ENCODE peak calls at places on chromosomes 5 and 9, in six cellular contexts. Z, V, B, W, Q and I are unnamed samples.

GRCh38 chr9:31908158-31908890 is 476.1 kb upstream of the ACO1 start:
- DNase-seq in B (no peak), V (no peak), W (no peak), Z (no peak), Q (no peak), I (no peak)

GRCh38 chr9:33159760-33160127 is 7.4 kb downstream of the B4GALT1 start:
- DNase-seq in Z (peak), V (peak), B (peak), W (no peak), Q (peak), I (no peak)

GRCh38 chr9:22395585-22396205 is 50.9 kb upstream of the DMRTA1 start:
- DNase-seq in W (no peak), Z (peak), B (no peak), Q (no peak), V (no peak), I (no peak)

GRCh38 chr9:115808695-115809094 is 344.9 kb upstream of the PAPPA start:
- DNase-seq in Z (no peak), Q (no peak), B (no peak), W (no peak), V (no peak), I (no peak)

GRCh38 chr9:35579130-35579529 is 25.9 kb upstream of the TESK1 start:
- DNase-seq in Q (no peak), Z (no peak), B (no peak), W (no peak), V (no peak), I (no peak)

GRCh38 chr5:124871299-124871698 is 124.9 kb upstream of the ZNF608 start:
- DNase-seq in Z (no peak), V (no peak), W (no peak), Q (no peak), B (no peak), I (no peak)

GRCh38 chr5:143600396-143601075 is 197.1 kb upstream of the NR3C1 start:
- DNase-seq in W (no peak), V (no peak), Z (peak), B (no peak), Q (no peak), I (no peak)

GRCh38 chr5:169791251-169791650 is 154.2 kb downstream of the DOCK2 start:
- DNase-seq in Z (no peak), V (no peak), Q (no peak), W (no peak), B (no peak), I (no peak)

GRCh38 chr5:91151947-91152346 is 231.2 kb downstream of the ARRDC3 start:
- DNase-seq in W (no peak), B (no peak), Z (peak), Q (no peak), V (no peak), I (no peak)

GRCh38 chr9:123407537-123407828 is 51.5 kb downstream of the CRB2 start:
- DNase-seq in Q (no peak), Z (no peak), B (no peak), W (no peak), V (no peak), I (no peak)

GRCh38 chr5:142645456-142645855 is 40.4 kb downstream of the FGF1 start:
- DNase-seq in Q (no peak), B (no peak), W (no peak), V (no peak), Z (no peak), I (no peak)

GRCh38 chr5:75566710-75567309 is 44.4 kb upstream of the ANKDD1B start:
- DNase-seq in V (no peak), B (no peak), Q (peak), Z (peak), W (no peak), I (no peak)

GRCh38 chr9:71120439-71121247 is 778 bp downstream of the TRPM3 start:
- DNase-seq in W (peak), B (no peak), Q (no peak), Z (no peak), V (no peak), I (no peak)

GRCh38 chr5:64766934-64767333 is 1.6 kb downstream of the SREK1IP1 start:
- DNase-seq in Q (no peak), V (no peak), B (no peak), Z (no peak), W (no peak), I (no peak)

GRCh38 chr5:149615976-149616375 is 34.7 kb downstream of the ARHGEF37 start:
- DNase-seq in V (no peak), W (no peak), Z (no peak), B (no peak), Q (no peak), I (no peak)

GRCh38 chr9:127159949-127160610 is 37.6 kb upstream of the ANGPTL2 start:
- DNase-seq in V (no peak), Z (no peak), W (peak), Q (peak), B (no peak), I (no peak)

GRCh38 chr9:130780865-130781504 is 54.1 kb upstream of the ABL1 start:
- DNase-seq in Z (peak), W (no peak), V (no peak), Q (no peak), B (peak), I (no peak)

GRCh38 chr5:140611020-140611521 is 21.9 kb downstream of the CD14 start:
- DNase-seq in W (no peak), Z (no peak), V (no peak), Q (no peak), B (no peak), I (no peak)

GRCh38 chr9:134937566-134938345 is 20.0 kb upstream of the FCN1 start:
- DNase-seq in Z (no peak), Q (no peak), V (no peak), B (no peak), W (no peak), I (no peak)

GRCh38 chr5:1889321-1890065 is 6.8 kb upstream of the IRX4 start:
- DNase-seq in W (no peak), Z (no peak), V (no peak), B (no peak), Q (no peak), I (no peak)

GRCh38 chr5:142924135-142924883 is 154.1 kb downstream of the ARHGAP26 start:
- DNase-seq in V (no peak), Z (peak), W (no peak), Q (peak), B (no peak), I (no peak)

GRCh38 chr9:18294229-18294628 is 179.7 kb upstream of the ADAMTSL1 start:
- DNase-seq in Q (no peak), V (no peak), Z (no peak), W (no peak), B (no peak), I (no peak)

GRCh38 chr9:95461448-95462381 is 55.1 kb downstream of the PTCH1 start:
- DNase-seq in Z (no peak), B (no peak), Q (no peak), V (no peak), W (no peak), I (no peak)

GRCh38 chr5:179326176-179326997 is 18.9 kb downstream of the ADAMTS2 start:
- DNase-seq in Z (no peak), W (peak), Q (no peak), B (peak), V (no peak), I (no peak)

GRCh38 chr5:41883940-41884339 is 13.7 kb upstream of the OXCT1 start:
- DNase-seq in Q (no peak), V (no peak), W (no peak), B (no peak), Z (no peak), I (no peak)

GRCh38 chr5:172055996-172056395 is 49.6 kb upstream of the FBXW11 start:
- DNase-seq in Q (no peak), V (no peak), B (no peak), W (no peak), Z (no peak), I (no peak)

GRCh38 chr5:115098041-115098702 is 71.5 kb downstream of the TRIM36 start:
- DNase-seq in W (no peak), Z (peak), V (peak), Q (peak), B (no peak), I (no peak)

GRCh38 chr9:121483049-121483448 is 16.6 kb downstream of the GGTA1 start:
- DNase-seq in B (no peak), W (no peak), Z (peak), V (no peak), Q (no peak), I (no peak)

GRCh38 chr9:91162784-91163440 is 198.8 kb downstream of the AUH start:
- DNase-seq in W (no peak), Z (peak), V (peak), Q (peak), B (no peak), I (no peak)

GRCh38 chr9:135520916-135521607 is at the start of gene LCN1:
- DNase-seq in B (no peak), V (no peak), W (no peak), Z (no peak), Q (no peak), I (no peak)

GRCh38 chr9:98502311-98502975 is 206.3 kb downstream of the GABBR2 start:
- DNase-seq in Z (peak), B (no peak), Q (no peak), W (peak), V (no peak), I (no peak)